ENCODE peak calls at places on chromosomes 1 and 21, in four cellular contexts. One of them, this sample, is unnamed.

GRCh38 chr1:205456383-205456867 is 580 bp upstream of the BLACAT1 start:
- DNase-seq in AG09309: no peak
- DNase-seq in tibial artery: no peak
- DNase-seq in effector memory CD4-positive, alpha-beta T cell: no peak
- DNase-seq in this sample: no peak

GRCh38 chr1:209746469-209747269 is 9.2 kb upstream of the TRAF3IP3 start:
- DNase-seq in AG09309: no peak
- DNase-seq in tibial artery: no peak
- DNase-seq in effector memory CD4-positive, alpha-beta T cell: no peak
- DNase-seq in this sample: no peak

GRCh38 chr1:47894718-47895393 is 102.3 kb downstream of the TRABD2B start:
- DNase-seq in AG09309: no peak
- DNase-seq in tibial artery: peak; percentile 66
- DNase-seq in effector memory CD4-positive, alpha-beta T cell: no peak
- DNase-seq in this sample: no peak

GRCh38 chr1:101136739-101137138 is 100.1 kb upstream of the S1PR1 start:
- DNase-seq in AG09309: no peak
- DNase-seq in tibial artery: no peak
- DNase-seq in effector memory CD4-positive, alpha-beta T cell: no peak
- DNase-seq in this sample: peak; percentile 40

GRCh38 chr21:20999567-21000169 is 1.5 kb downstream of the NCAM2 start:
- DNase-seq in AG09309: no peak
- DNase-seq in tibial artery: no peak
- DNase-seq in effector memory CD4-positive, alpha-beta T cell: no peak
- DNase-seq in this sample: no peak

GRCh38 chr21:38917045-38917774 is 111.5 kb downstream of the ETS2 start:
- DNase-seq in AG09309: no peak
- DNase-seq in tibial artery: no peak
- DNase-seq in effector memory CD4-positive, alpha-beta T cell: no peak
- DNase-seq in this sample: no peak

GRCh38 chr1:234605983-234606730 is 3.8 kb downstream of the IRF2BP2 start:
- DNase-seq in AG09309: no peak
- DNase-seq in tibial artery: no peak
- DNase-seq in effector memory CD4-positive, alpha-beta T cell: no peak
- DNase-seq in this sample: peak; percentile 65

GRCh38 chr1:38005195-38006007 is at the start of gene FHL3:
- DNase-seq in AG09309: no peak
- DNase-seq in tibial artery: peak; percentile 45
- DNase-seq in effector memory CD4-positive, alpha-beta T cell: peak; percentile 36
- DNase-seq in this sample: no peak

GRCh38 chr1:4081806-4082645 is 182.0 kb upstream of the C1orf174 start:
- DNase-seq in AG09309: no peak
- DNase-seq in tibial artery: no peak
- DNase-seq in effector memory CD4-positive, alpha-beta T cell: no peak
- DNase-seq in this sample: no peak

GRCh38 chr1:233040494-233040893 is 90.1 kb downstream of the NTPCR start:
- DNase-seq in AG09309: no peak
- DNase-seq in tibial artery: no peak
- DNase-seq in effector memory CD4-positive, alpha-beta T cell: no peak
- DNase-seq in this sample: no peak

GRCh38 chr21:45845063-45845789 is 136.3 kb upstream of the COL6A1 start:
- DNase-seq in AG09309: no peak
- DNase-seq in tibial artery: no peak
- DNase-seq in effector memory CD4-positive, alpha-beta T cell: no peak
- DNase-seq in this sample: no peak

GRCh38 chr1:14626869-14627607 is 28.6 kb downstream of the KAZN start:
- DNase-seq in AG09309: no peak
- DNase-seq in tibial artery: no peak
- DNase-seq in effector memory CD4-positive, alpha-beta T cell: no peak
- DNase-seq in this sample: no peak

GRCh38 chr1:192448026-192448578 is 127.5 kb upstream of the RGS1 start:
- DNase-seq in AG09309: no peak
- DNase-seq in tibial artery: no peak
- DNase-seq in effector memory CD4-positive, alpha-beta T cell: no peak
- DNase-seq in this sample: no peak

GRCh38 chr1:112337028-112337531 is 58.9 kb upstream of the CTTNBP2NL start:
- DNase-seq in AG09309: no peak
- DNase-seq in tibial artery: peak; percentile 40
- DNase-seq in effector memory CD4-positive, alpha-beta T cell: no peak
- DNase-seq in this sample: peak; percentile 8

GRCh38 chr1:88662723-88663122 is 21.4 kb upstream of the PKN2 start:
- DNase-seq in AG09309: no peak
- DNase-seq in tibial artery: no peak
- DNase-seq in effector memory CD4-positive, alpha-beta T cell: no peak
- DNase-seq in this sample: no peak
- H3K4me3 ChIP-seq in AG09309: no peak overlapping the region
- H3K4me3 ChIP-seq in tibial artery: no peak overlapping the region
- H3K4me3 ChIP-seq in effector memory CD4-positive, alpha-beta T cell: no peak overlapping the region
- H3K4me3 ChIP-seq in this sample: no peak overlapping the region

DNA sequence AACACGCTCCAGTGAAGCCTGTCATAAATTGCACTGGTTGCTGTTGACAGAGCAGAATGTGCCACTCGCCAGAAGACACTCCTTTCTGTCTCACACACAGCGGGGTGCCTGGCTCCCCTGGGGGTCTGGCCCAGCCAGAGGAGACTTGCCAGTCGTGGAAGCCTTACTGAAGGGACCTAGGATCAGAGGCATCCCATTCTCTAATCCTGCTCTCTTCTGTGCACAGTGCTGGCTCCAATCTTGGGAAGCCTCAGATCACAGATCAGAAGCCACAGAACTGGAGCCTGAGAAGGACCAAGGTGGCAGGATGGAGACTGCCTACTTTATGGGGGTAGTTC is 1.4 kb downstream of the SLC9A1 start:
- DNase-seq in AG09309: no peak
- DNase-seq in tibial artery: peak; percentile 25
- DNase-seq in effector memory CD4-positive, alpha-beta T cell: no peak
- DNase-seq in this sample: no peak
- H3K4me3 ChIP-seq in AG09309: peak overlapping the region; percentile 73
- H3K4me3 ChIP-seq in tibial artery: peak overlapping the region; percentile 75
- H3K4me3 ChIP-seq in effector memory CD4-positive, alpha-beta T cell: no peak overlapping the region
- H3K4me3 ChIP-seq in this sample: no peak overlapping the region

DNA sequence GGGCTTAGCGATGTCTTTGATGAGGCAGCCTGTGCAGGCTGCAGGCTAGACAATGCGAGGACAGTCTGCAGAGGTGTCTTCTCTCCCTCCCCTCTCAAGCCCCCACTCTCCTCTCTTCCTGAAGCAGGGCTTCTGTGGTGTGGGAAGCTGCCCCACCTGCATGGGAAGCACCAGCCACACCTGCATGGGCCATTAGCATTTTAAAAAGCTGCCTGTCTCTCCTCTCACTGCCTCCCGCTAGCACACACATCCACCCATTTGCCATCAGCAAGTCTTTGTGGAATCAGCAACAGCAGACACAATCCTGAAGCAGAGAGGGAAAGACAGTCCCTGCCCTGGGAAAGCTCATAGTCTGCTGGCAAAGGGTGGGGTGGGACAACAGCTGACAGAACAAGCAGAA is 53.1 kb downstream of the NAV1 start:
- DNase-seq in AG09309: no peak
- DNase-seq in tibial artery: no peak
- DNase-seq in effector memory CD4-positive, alpha-beta T cell: no peak
- DNase-seq in this sample: no peak
- H3K4me3 ChIP-seq in AG09309: no peak overlapping the region
- H3K4me3 ChIP-seq in tibial artery: no peak overlapping the region
- H3K4me3 ChIP-seq in effector memory CD4-positive, alpha-beta T cell: no peak overlapping the region
- H3K4me3 ChIP-seq in this sample: no peak overlapping the region

GRCh38 chr1:229407206-229408026 is 26.5 kb downstream of the ACTA1 start:
- DNase-seq in AG09309: no peak
- DNase-seq in tibial artery: no peak
- DNase-seq in effector memory CD4-positive, alpha-beta T cell: no peak
- DNase-seq in this sample: no peak
- H3K4me3 ChIP-seq in AG09309: peak overlapping the region; percentile 28
- H3K4me3 ChIP-seq in tibial artery: peak overlapping the region; percentile 38
- H3K4me3 ChIP-seq in effector memory CD4-positive, alpha-beta T cell: peak overlapping the region; percentile 42
- H3K4me3 ChIP-seq in this sample: no peak overlapping the region

GRCh38 chr1:89068291-89068690 is 3.3 kb upstream of the GBP1 start:
- DNase-seq in AG09309: peak; percentile 55
- DNase-seq in tibial artery: no peak
- DNase-seq in effector memory CD4-positive, alpha-beta T cell: no peak
- DNase-seq in this sample: no peak

GRCh38 chr1:89070509-89070908 is 5.5 kb upstream of the GBP1 start:
- DNase-seq in AG09309: no peak
- DNase-seq in tibial artery: no peak
- DNase-seq in effector memory CD4-positive, alpha-beta T cell: no peak
- DNase-seq in this sample: no peak

GRCh38 chr1:89065077-89065868 is at the start of gene GBP1:
- DNase-seq in AG09309: peak; percentile 64
- DNase-seq in tibial artery: no peak
- DNase-seq in effector memory CD4-positive, alpha-beta T cell: no peak
- DNase-seq in this sample: peak; percentile 55

GRCh38 chr1:89069955-89070354 is 4.9 kb upstream of the GBP1 start:
- DNase-seq in AG09309: no peak
- DNase-seq in tibial artery: no peak
- DNase-seq in effector memory CD4-positive, alpha-beta T cell: no peak
- DNase-seq in this sample: no peak
- H3K4me3 ChIP-seq in AG09309: no peak overlapping the region
- H3K4me3 ChIP-seq in tibial artery: peak overlapping the region; percentile 24
- H3K4me3 ChIP-seq in effector memory CD4-positive, alpha-beta T cell: peak overlapping the region; percentile 47
- H3K4me3 ChIP-seq in this sample: peak overlapping the region; percentile 44

DNA sequence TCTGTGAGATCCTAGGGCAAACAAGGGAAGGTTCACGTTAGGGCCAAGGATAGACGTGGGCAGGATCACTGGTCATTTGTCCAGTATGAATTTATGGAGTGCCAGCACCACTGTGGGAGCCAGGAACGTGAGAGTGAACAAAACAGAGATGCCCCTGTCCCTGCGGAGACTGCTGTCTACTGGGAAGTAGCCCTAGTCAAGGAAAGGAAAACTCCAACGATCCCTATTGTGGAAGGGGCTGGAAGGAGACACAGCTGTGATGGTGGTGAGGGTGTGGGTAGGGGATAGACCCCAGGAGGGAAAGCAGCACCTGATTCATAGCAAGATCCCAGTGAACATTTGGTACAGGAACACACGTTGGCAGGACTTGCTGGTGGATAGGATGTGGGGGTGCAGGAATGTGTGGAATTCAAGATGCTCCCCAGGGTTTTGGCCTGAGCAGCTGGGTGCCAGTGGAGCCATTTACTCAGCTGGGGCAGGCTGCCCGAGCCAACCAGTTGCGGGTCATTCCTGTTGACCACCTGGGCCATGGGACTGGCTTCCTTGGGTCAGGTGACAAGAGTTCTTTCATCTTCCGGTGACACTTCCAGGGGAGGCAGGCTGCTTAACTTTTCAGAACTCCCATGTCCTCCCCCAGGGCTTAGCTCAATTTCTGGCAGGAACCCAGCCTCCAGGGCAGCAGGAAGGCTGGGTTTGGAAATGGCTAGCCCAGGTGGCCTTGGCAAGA is 1.2 kb upstream of the ATP13A2 start:
- DNase-seq in AG09309: no peak
- DNase-seq in tibial artery: no peak
- DNase-seq in effector memory CD4-positive, alpha-beta T cell: no peak
- DNase-seq in this sample: no peak
- H3K4me3 ChIP-seq in AG09309: no peak overlapping the region
- H3K4me3 ChIP-seq in tibial artery: no peak overlapping the region
- H3K4me3 ChIP-seq in effector memory CD4-positive, alpha-beta T cell: no peak overlapping the region
- H3K4me3 ChIP-seq in this sample: no peak overlapping the region

DNA sequence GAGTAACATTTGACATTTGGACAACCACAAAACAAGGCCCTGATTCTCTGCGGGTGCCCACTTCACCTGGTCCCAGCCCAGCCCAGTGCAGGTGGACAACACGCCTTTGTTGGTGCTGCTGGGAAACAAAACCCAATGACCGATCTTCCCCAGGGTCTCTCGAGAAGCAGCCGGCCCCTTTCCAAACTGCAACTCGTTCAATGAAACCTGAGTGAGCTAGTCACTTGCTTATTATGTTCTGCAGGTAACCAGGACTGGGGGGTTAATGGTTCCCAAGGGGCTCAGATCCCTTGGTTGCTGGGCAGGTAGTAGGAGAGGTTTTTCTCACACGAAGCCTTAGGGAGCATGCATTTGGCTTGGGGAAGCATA is 42.9 kb downstream of the ABCG1 start:
- DNase-seq in AG09309: no peak
- DNase-seq in tibial artery: no peak
- DNase-seq in effector memory CD4-positive, alpha-beta T cell: no peak
- DNase-seq in this sample: no peak
- H3K4me3 ChIP-seq in AG09309: no peak overlapping the region
- H3K4me3 ChIP-seq in tibial artery: no peak overlapping the region
- H3K4me3 ChIP-seq in effector memory CD4-positive, alpha-beta T cell: no peak overlapping the region
- H3K4me3 ChIP-seq in this sample: no peak overlapping the region

GRCh38 chr1:120179420-120180348 is 3.4 kb upstream of the SEC22B start:
- DNase-seq in AG09309: no peak
- DNase-seq in tibial artery: no peak
- DNase-seq in effector memory CD4-positive, alpha-beta T cell: no peak
- DNase-seq in this sample: no peak

GRCh38 chr1:120176092-120176855 is at the start of gene SEC22B:
- DNase-seq in AG09309: peak; percentile 82
- DNase-seq in tibial artery: peak; percentile 90
- DNase-seq in effector memory CD4-positive, alpha-beta T cell: peak; percentile 79
- DNase-seq in this sample: peak; percentile 90

GRCh38 chr1:120178799-120179419 is 2.6 kb upstream of the SEC22B start:
- DNase-seq in AG09309: no peak
- DNase-seq in tibial artery: no peak
- DNase-seq in effector memory CD4-positive, alpha-beta T cell: no peak
- DNase-seq in this sample: no peak
- H3K4me3 ChIP-seq in AG09309: no peak overlapping the region
- H3K4me3 ChIP-seq in tibial artery: no peak overlapping the region
- H3K4me3 ChIP-seq in effector memory CD4-positive, alpha-beta T cell: no peak overlapping the region
- H3K4me3 ChIP-seq in this sample: no peak overlapping the region